ENCODE peak calls at places on chromosomes 16 and 17, in four cellular contexts. N is AG04450, G is GM12865, Y is lung. H is an unnamed sample.

GRCh38 chr17:32755045-32755805 is 121.7 kb downstream of the MYO1D start:
- DNase-seq in N (peak; percentile 18), G (peak; percentile 57), Y (no peak), H (peak; percentile 86)

GRCh38 chr17:73586153-73586906 is 57.9 kb downstream of the SDK2 start:
- DNase-seq in N (no peak), G (no peak), Y (no peak), H (no peak)

GRCh38 chr16:8727084-8727590 is 52.7 kb downstream of the ABAT start:
- DNase-seq in N (no peak), G (no peak), Y (no peak), H (no peak)

GRCh38 chr17:82249896-82250581 is 21.2 kb downstream of the SLC16A3 start:
- DNase-seq in N (no peak), G (no peak), Y (no peak), H (no peak)

GRCh38 chr17:32865141-32865540 is 11.8 kb downstream of the MYO1D start:
- DNase-seq in N (no peak), G (no peak), Y (no peak), H (no peak)

GRCh38 chr16:85535352-85536072 is 77.6 kb upstream of the GSE1 start:
- DNase-seq in N (no peak), G (no peak), Y (no peak), H (no peak)

GRCh38 chr17:27552467-27552779 is 78.6 kb upstream of the LGALS9 start:
- DNase-seq in N (no peak), G (no peak), Y (no peak), H (peak; percentile 49)

GRCh38 chr16:77194295-77195231 is 3.6 kb downstream of the MON1B start:
- DNase-seq in N (no peak), G (no peak), Y (no peak), H (no peak)

GRCh38 chr16:50354629-50355456 is 13.9 kb downstream of the BRD7 start:
- DNase-seq in N (no peak), G (no peak), Y (no peak), H (peak; percentile 44)

GRCh38 chr17:73553311-73553710 is 90.9 kb downstream of the SDK2 start:
- DNase-seq in N (no peak), G (no peak), Y (no peak), H (no peak)

GRCh38 chr17:21452377-21453143 is 76.4 kb downstream of the KCNJ12 start:
- DNase-seq in N (peak; percentile 41), G (no peak), Y (peak; percentile 43), H (peak; percentile 79)

DNA sequence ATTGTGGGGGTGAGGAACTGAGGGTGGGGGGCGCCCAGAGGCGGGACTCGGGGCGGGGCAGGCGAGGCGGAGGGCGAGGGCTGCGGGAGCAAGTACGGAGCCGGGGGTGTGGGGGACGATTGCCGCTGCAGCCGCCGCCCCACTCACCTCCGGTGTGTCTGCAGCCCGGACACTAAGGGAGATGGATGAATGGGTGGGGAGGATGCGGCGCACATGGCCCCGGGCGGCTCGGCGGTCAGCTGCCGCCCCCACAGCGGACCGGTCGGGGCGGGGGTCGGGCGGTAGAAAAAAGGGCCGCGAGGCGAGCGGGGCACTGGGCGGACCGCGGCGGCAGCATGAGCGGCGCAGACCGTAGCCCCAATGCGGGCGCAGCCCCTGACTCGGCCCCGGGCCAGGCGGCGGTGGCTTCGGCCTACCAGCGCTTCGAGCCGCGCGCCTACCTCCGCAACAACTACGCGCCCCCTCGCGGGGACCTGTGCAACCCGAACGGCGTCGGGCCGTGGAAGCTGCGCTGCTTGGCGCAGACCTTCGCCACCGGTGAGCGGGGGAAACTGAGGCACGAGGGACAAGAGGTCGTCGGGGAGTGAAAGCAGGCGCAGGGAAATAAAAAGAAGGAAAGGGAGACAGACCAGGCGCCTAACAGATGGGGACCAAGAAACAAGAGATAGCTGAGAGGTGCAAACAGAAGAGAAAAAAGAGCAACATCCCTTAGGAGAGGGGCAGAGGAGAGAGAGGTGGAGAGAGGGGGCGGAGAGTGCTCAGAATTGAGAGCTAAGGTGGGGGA is at the start of gene PNMT:
- DNase-seq in N (no peak), G (peak; percentile 68), Y (peak; percentile 62), H (peak; percentile 61)
- H3K4me3 ChIP-seq in N (peak within 1 kb of the TSS; percentile 36), G (peak within 1 kb of the TSS; percentile 25), Y (no peak within 1 kb of the TSS), H (no peak within 1 kb of the TSS)

DNA sequence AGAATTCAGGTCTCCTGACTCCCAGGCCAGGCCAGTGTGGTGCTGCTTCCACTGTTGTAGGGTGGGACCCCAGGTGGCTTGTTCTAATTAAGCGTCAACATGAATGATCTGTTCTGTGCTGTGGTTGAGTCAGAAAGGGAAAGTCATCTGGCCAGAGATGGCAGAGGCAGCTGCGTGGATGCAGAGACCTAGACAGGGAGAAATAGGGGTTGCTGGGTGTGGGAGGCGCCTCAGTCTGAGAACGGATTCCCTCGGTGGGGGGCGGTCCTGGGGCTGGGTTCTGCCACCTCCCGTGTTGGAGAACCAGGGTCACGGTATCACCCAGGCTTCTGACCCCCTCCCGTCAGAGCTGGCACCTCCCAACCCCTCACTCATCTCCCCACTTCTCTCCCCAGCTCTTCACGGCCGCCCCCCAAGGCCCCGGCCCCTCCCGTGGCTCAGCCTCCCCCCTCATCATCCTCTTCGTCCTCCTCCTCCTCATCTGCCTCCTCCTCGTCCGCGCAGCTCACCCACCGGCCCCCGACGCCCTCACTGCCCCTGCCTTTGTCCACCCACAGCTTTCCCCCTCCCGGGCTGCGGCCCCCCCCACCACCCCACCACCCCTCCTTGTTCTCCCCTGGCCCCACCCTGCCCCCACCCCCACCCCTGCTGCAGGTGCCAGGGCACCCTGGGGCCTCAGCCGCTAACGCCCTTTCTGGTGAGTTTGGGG is 5.7 kb downstream of the FBRS start:
- DNase-seq in N (no peak), G (no peak), Y (no peak), H (no peak)
- H3K4me3 ChIP-seq in N (no peak overlapping the region), G (no peak overlapping the region), Y (no peak overlapping the region), H (no peak overlapping the region)

DNA sequence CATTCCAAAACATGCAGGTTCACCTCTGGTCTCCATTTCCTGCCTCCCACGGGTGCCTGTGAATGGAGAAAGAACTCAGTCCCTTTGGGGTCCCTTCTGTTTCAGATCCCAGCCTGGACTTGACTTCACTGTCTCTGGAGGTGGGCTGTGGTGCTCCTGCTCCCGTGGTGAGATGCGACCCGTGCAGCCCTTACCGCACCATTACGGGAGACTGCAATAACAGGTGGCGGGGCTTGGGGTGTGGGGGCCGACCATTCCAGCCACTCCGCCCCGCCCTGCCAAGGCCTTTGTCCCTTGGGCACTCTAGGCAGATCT is 10.5 kb downstream of the LPO start:
- DNase-seq in N (no peak), G (no peak), Y (no peak), H (no peak)
- H3K4me3 ChIP-seq in N (peak overlapping the region; percentile 60), G (no peak overlapping the region), Y (no peak overlapping the region), H (no peak overlapping the region)

DNA sequence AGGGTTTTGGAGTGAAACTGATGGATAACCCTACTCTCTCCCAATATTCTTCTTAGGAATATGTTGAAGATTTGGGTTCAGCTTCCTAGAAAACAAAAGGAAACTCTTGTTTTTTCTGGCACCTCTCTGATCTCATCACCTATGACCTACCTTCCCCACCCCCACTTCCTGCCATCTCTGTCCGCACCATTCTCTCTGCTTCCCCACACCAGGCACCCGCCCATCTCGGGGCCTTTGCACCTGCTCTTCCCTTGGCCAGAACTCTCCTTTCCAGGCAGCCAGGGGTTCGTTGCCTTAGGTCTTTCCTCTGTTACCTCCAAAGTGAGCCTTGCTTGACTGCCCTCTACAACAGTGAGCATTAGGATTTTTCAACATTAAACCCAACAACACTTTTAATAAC is 159.7 kb downstream of the IRX3 start:
- DNase-seq in N (no peak), G (no peak), Y (no peak), H (no peak)
- H3K4me3 ChIP-seq in N (no peak overlapping the region), G (no peak overlapping the region), Y (no peak overlapping the region), H (no peak overlapping the region)

GRCh38 chr16:11783319-11784047 is 13.6 kb downstream of the ZC3H7A start:
- DNase-seq in N (no peak), G (peak; percentile 90), Y (no peak), H (peak; percentile 79)
- H3K4me3 ChIP-seq in N (peak overlapping the region; percentile 27), G (peak overlapping the region; percentile 66), Y (no peak overlapping the region), H (peak overlapping the region; percentile 32)

DNA sequence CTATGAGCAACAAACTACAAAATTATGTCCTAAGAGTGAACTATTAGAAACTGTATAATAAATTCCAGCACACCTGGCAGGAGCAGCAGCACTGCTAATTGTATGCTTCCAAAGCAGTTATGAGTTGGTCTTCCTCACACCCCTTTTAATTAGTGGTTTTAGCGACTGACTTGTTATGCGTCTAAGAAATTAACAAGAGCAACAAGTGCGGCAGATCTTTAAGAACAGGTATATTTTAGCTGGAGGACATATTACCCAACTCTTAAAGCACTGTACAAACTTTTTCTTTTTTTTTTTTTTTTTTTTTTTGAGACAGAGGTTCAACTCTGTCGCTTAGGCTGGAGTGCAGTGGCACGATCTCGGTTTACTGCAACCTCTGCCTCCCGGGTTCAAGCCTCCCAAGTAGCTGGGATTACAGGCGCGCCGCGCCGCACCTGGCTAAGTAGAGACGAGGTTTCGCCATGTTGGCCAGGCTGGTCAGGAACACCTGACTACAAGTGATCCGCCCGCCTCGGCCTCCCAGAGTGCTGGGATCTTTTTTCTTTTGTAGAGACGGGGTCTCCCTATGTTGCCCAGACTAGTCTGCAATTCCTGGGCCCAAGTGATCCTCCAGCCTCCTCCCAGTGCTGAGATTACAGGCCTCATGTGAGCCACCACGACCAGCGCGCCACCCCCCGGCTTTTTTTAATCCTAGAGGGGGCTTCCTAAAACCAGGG is 1.6 kb upstream of the FBXL20 start:
- DNase-seq in N (no peak), G (no peak), Y (no peak), H (no peak)
- H3K4me3 ChIP-seq in N (no peak overlapping the region), G (no peak overlapping the region), Y (no peak overlapping the region), H (no peak overlapping the region)

DNA sequence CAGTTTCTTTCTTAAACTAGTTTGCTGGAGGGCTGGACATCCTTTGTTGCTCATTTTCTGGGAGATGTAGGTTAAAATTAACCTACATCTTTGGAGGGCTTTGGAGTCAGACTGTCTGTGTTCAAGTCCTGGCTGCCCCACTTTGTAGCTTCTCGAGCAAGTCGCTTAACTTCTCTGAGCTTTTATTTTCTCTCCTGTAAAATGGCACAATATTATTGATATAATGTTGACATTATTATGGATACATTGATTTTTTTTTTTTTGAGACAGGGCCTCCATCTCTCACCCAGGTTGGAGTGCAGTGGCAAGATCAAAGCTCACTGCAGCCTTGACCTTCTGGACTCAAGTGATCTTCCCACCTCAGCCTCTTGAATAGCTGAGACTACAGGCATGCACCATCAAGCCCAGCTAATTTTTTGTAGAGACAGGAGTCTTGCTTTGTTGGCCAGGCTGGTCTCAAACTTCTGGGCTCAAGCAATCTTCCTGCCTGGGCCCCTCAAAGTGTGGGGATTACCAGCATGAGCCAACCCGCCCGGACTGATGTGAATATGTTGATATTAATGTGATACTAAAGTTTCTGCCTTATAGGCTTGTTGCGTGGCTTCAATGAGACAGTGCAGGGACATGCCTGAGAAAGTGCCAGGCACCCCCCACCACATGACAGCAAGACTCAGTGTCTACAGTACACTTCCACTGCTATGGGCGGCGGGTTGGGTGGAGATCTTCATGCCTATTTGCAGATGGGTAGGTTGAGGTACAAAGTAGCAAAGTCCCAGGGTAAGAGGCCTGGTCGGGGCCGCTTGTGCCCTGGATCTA is 31.6 kb upstream of the RMI2 start:
- DNase-seq in N (no peak), G (no peak), Y (no peak), H (no peak)
- H3K4me3 ChIP-seq in N (no peak overlapping the region), G (no peak overlapping the region), Y (no peak overlapping the region), H (no peak overlapping the region)